ENCODE peak calls at places on chromosome 1, in six cellular contexts. V is IMR-90, T is neural progenitor cell, X is osteoblast, N is hepatocyte, C is mesendoderm. Y is an unnamed sample.

GRCh38 chr1:162676087-162676486 is 43.8 kb downstream of the DDR2 start:
- DNase-seq in V (peak), T (no peak), X (no peak), N (peak), C (no peak), Y (peak)

GRCh38 chr1:241934181-241934815 is 23.3 kb upstream of the BECN2 start:
- DNase-seq in V (no peak), T (peak), X (no peak), N (peak), C (peak), Y (peak)

GRCh38 chr1:93615201-93616150 is 66.2 kb downstream of the BCAR3 start:
- DNase-seq in V (peak), T (no peak), X (peak), N (peak), C (peak), Y (peak)

GRCh38 chr1:3924871-3925655 is 25.0 kb upstream of the C1orf174 start:
- DNase-seq in V (peak), T (no peak), X (peak), N (no peak), C (no peak), Y (peak)

GRCh38 chr1:219317762-219318353 is 144.2 kb downstream of the LYPLAL1 start:
- DNase-seq in V (no peak), T (peak), X (no peak), N (peak), C (peak), Y (no peak)

GRCh38 chr1:38190978-38191377 is 144.4 kb upstream of the POU3F1 start:
- DNase-seq in V (no peak), T (no peak), X (no peak), N (no peak), C (no peak), Y (no peak)

GRCh38 chr1:109928591-109929111 is 18.0 kb downstream of the CSF1 start:
- DNase-seq in V (peak), T (no peak), X (peak), N (peak), C (no peak), Y (peak)

GRCh38 chr1:25343872-25344271 is 5.7 kb downstream of the TMEM50A start:
- DNase-seq in V (peak), T (no peak), X (no peak), N (no peak), C (no peak), Y (peak)

GRCh38 chr1:1916882-1917281 is 1.8 kb downstream of the CALML6 start:
- DNase-seq in V (no peak), T (no peak), X (no peak), N (no peak), C (no peak), Y (no peak)

GRCh38 chr1:116332461-116332860 is 40.6 kb upstream of the ATP1A1 start:
- DNase-seq in V (no peak), T (no peak), X (no peak), N (no peak), C (no peak), Y (no peak)
- H3K27ac ChIP-seq in V (no peak), T (no peak), X (no peak), N (no peak), C (no peak), Y (no peak)

GRCh38 chr1:158027485-158027884 is 34.0 kb downstream of the KIRREL1 start:
- DNase-seq in V (no peak), T (no peak), X (no peak), N (no peak), C (no peak), Y (no peak)

GRCh38 chr1:158026641-158027040 is 33.2 kb downstream of the KIRREL1 start:
- DNase-seq in V (peak), T (no peak), X (no peak), N (no peak), C (no peak), Y (no peak)

GRCh38 chr1:158025576-158026230 is 32.3 kb downstream of the KIRREL1 start:
- DNase-seq in V (no peak), T (peak), X (no peak), N (no peak), C (no peak), Y (no peak)

GRCh38 chr1:158024737-158025136 is 31.3 kb downstream of the KIRREL1 start:
- DNase-seq in V (no peak), T (no peak), X (no peak), N (no peak), C (no peak), Y (no peak)

DNA sequence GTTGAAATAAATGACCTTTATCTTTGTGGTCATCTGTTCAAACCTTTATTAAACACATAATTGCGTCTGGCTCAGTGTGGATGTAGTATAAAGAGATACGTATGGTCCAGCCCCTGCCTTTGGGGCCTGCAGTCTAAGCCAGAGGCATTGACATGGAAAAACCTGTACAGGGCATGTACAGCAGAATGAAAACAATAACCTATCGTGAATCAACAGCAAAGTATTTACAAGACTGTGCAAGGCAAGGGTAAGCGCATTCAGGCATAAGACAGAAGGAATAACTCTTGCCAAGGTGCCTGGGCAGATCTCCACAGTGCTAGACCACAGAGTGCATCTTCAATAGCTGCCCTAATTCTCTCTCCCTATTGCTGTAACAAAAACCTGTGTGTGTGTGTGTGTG is 35.5 kb downstream of the KIRREL1 start:
- DNase-seq in V (peak), T (no peak), X (no peak), N (no peak), C (no peak), Y (peak)
- H3K4me2 ChIP-seq in V (no peak), T (no peak), X (no peak), N (no peak), C (no peak), Y (no peak)

GRCh38 chr1:26475989-26476388 is 3.7 kb downstream of the HMGN2 start:
- DNase-seq in V (no peak), T (no peak), X (no peak), N (no peak), C (no peak), Y (no peak)
- H3K27ac ChIP-seq in V (no peak), T (peak), X (no peak), N (no peak), C (no peak), Y (no peak)

GRCh38 chr1:17676387-17677060 is 78.6 kb upstream of the ACTL8 start:
- DNase-seq in V (no peak), T (no peak), X (peak), N (no peak), C (no peak), Y (peak)
- H3K4me2 ChIP-seq in V (no peak), T (no peak), X (no peak), N (no peak), C (no peak), Y (no peak)

Y was measured in GM23248.